ENCODE peak calls at places on chromosomes 11 and 22, in five cellular contexts. V, R, C, A and Q are unnamed samples.

GRCh38 chr11:34962034-34962433 is 45.6 kb downstream of the PDHX start:
- DNase-seq in V (no peak), R (no peak), C (no peak), A (no peak), Q (no peak)

GRCh38 chr11:95832763-95833162 is 42.5 kb downstream of the CEP57 start:
- DNase-seq in V (no peak), R (no peak), C (no peak), A (no peak), Q (no peak)

GRCh38 chr11:65981101-65981740 is 19.7 kb downstream of the SART1 start:
- DNase-seq in V (no peak), R (no peak), C (no peak), A (no peak), Q (no peak)

GRCh38 chr11:70381872-70382842 is 16.2 kb upstream of the CTTN start:
- DNase-seq in V (no peak), R (no peak), C (no peak), A (no peak), Q (no peak)

GRCh38 chr11:61533401-61533800 is 24.9 kb downstream of the LRRC10B start:
- DNase-seq in V (no peak), R (no peak), C (no peak), A (no peak), Q (no peak)

GRCh38 chr11:100769165-100769564 is 82.1 kb downstream of the ARHGAP42 start:
- DNase-seq in V (no peak), R (no peak), C (no peak), A (no peak), Q (no peak)

GRCh38 chr22:43177479-43177878 is 9.5 kb downstream of the TTLL12 start:
- DNase-seq in V (no peak), R (no peak), C (no peak), A (no peak), Q (no peak)

GRCh38 chr11:102345923-102346322 is 1.1 kb upstream of the BIRC2 start:
- DNase-seq in V (no peak), R (no peak), C (peak), A (no peak), Q (no peak)

GRCh38 chr11:58059011-58059358 is 28.2 kb downstream of the OR6Q1 start:
- DNase-seq in V (no peak), R (no peak), C (no peak), A (no peak), Q (no peak)

GRCh38 chr11:77259681-77260080 is 41.8 kb downstream of the GDPD4 start:
- DNase-seq in V (no peak), R (no peak), C (no peak), A (no peak), Q (no peak)

GRCh38 chr11:27673979-27674663 is 26.1 kb downstream of the BDNF start:
- DNase-seq in V (no peak), R (no peak), C (no peak), A (no peak), Q (no peak)

GRCh38 chr22:28381427-28382167 is 298.0 kb downstream of the TTC28 start:
- DNase-seq in V (no peak), R (no peak), C (no peak), A (no peak), Q (no peak)

GRCh38 chr11:72483412-72484186 is 49.3 kb upstream of the CLPB start:
- DNase-seq in V (no peak), R (no peak), C (no peak), A (no peak), Q (no peak)

GRCh38 chr11:73314121-73314948 is 6.3 kb downstream of the ARHGEF17 start:
- DNase-seq in V (no peak), R (peak), C (no peak), A (peak), Q (no peak)

GRCh38 chr11:1150769-1151365 is 6.9 kb upstream of the MUC5AC start:
- DNase-seq in V (no peak), R (no peak), C (no peak), A (no peak), Q (no peak)

GRCh38 chr22:29994027-29994715 is 86.1 kb upstream of the HORMAD2 start:
- DNase-seq in V (no peak), R (no peak), C (no peak), A (no peak), Q (no peak)

GRCh38 chr11:11987503-11988022 is 20.9 kb downstream of the DKK3 start:
- DNase-seq in V (no peak), R (no peak), C (no peak), A (no peak), Q (no peak)

GRCh38 chr11:62999649-63000048 is 14.9 kb upstream of the SLC22A6 start:
- DNase-seq in V (no peak), R (no peak), C (no peak), A (no peak), Q (no peak)

GRCh38 chr22:17785185-17786184 is 11.2 kb upstream of the BID start:
- DNase-seq in V (no peak), R (no peak), C (peak), A (peak), Q (peak)

GRCh38 chr11:91805293-91805692 is 419.3 kb upstream of the FAT3 start:
- DNase-seq in V (no peak), R (no peak), C (no peak), A (no peak), Q (no peak)

GRCh38 chr22:48240165-48240934 is 1477.9 kb downstream of the TBC1D22A start:
- DNase-seq in V (no peak), R (no peak), C (no peak), A (no peak), Q (no peak)

GRCh38 chr22:23215294-23216204 is 35.2 kb downstream of the BCR start:
- DNase-seq in V (no peak), R (no peak), C (no peak), A (no peak), Q (no peak)

GRCh38 chr22:49948573-49948957 is 12.0 kb upstream of the PIM3 start:
- DNase-seq in V (no peak), R (no peak), C (no peak), A (no peak), Q (no peak)

GRCh38 chr11:3127706-3128355 is 37.3 kb downstream of the OSBPL5 start:
- DNase-seq in V (no peak), R (no peak), C (no peak), A (peak), Q (no peak)

GRCh38 chr11:89443366-89444303 is 47.5 kb downstream of the NOX4 start:
- DNase-seq in V (no peak), R (no peak), C (no peak), A (no peak), Q (no peak)

GRCh38 chr22:39080993-39081513 is 4.0 kb downstream of the APOBEC3G start:
- DNase-seq in V (no peak), R (no peak), C (no peak), A (no peak), Q (no peak)

GRCh38 chr22:19360862-19361261 is 69.3 kb upstream of the CLTCL1 start:
- DNase-seq in V (no peak), R (no peak), C (no peak), A (no peak), Q (no peak)

GRCh38 chr22:49850021-49850911 is 3.4 kb upstream of the ZBED4 start:
- DNase-seq in V (no peak), R (no peak), C (no peak), A (no peak), Q (no peak)

GRCh38 chr22:17159504-17159951 is 451 bp upstream of the HDHD5 start:
- DNase-seq in V (peak), R (no peak), C (no peak), A (no peak), Q (no peak)

GRCh38 chr11:20561915-20562314 is 37.5 kb upstream of the SLC6A5 start:
- DNase-seq in V (no peak), R (no peak), C (no peak), A (no peak), Q (no peak)

GRCh38 chr11:76179147-76179546 is 27.2 kb downstream of the WNT11 start:
- DNase-seq in V (no peak), R (no peak), C (no peak), A (no peak), Q (no peak)